ENCODE peak calls at places on chromosomes 3 and 15, in six cellular contexts. One of them, this sample, is unnamed.

GRCh38 chr15:75335313-75335704 is 554 bp upstream of the COMMD4 start:
- DNase-seq in type B pancreatic cell: no peak
- DNase-seq in IMR-90: no peak
- DNase-seq in AG09319: no peak
- DNase-seq in RWPE2: no peak
- DNase-seq in uterus: no peak
- DNase-seq in this sample: no peak

GRCh38 chr15:58066042-58066867 is 744 bp upstream of the ALDH1A2 start:
- DNase-seq in type B pancreatic cell: peak
- DNase-seq in IMR-90: peak
- DNase-seq in AG09319: peak
- DNase-seq in RWPE2: peak
- DNase-seq in uterus: peak
- DNase-seq in this sample: peak

GRCh38 chr3:154018100-154018696 is 103.0 kb upstream of the ARHGEF26 start:
- DNase-seq in type B pancreatic cell: no peak
- DNase-seq in IMR-90: peak
- DNase-seq in AG09319: no peak
- DNase-seq in RWPE2: no peak
- DNase-seq in uterus: no peak
- DNase-seq in this sample: no peak

GRCh38 chr3:83034806-83035703 is 1273.6 kb upstream of the GBE1 start:
- DNase-seq in type B pancreatic cell: peak
- DNase-seq in IMR-90: no peak
- DNase-seq in AG09319: no peak
- DNase-seq in RWPE2: no peak
- DNase-seq in uterus: no peak
- DNase-seq in this sample: peak

GRCh38 chr3:113695818-113696645 is at the start of gene USF3:
- DNase-seq in type B pancreatic cell: peak
- DNase-seq in IMR-90: peak
- DNase-seq in AG09319: peak
- DNase-seq in RWPE2: peak
- DNase-seq in uterus: peak
- DNase-seq in this sample: no peak

GRCh38 chr3:46643701-46644100 is 31.4 kb downstream of the FAM240A start:
- DNase-seq in type B pancreatic cell: no peak
- DNase-seq in IMR-90: no peak
- DNase-seq in AG09319: no peak
- DNase-seq in RWPE2: no peak
- DNase-seq in uterus: no peak
- DNase-seq in this sample: no peak

GRCh38 chr3:106748471-106748870 is 628.8 kb upstream of the CCDC54 start:
- DNase-seq in type B pancreatic cell: no peak
- DNase-seq in IMR-90: no peak
- DNase-seq in AG09319: no peak
- DNase-seq in RWPE2: no peak
- DNase-seq in uterus: no peak
- DNase-seq in this sample: no peak

GRCh38 chr3:165658027-165658426 is 179.2 kb downstream of the BCHE start:
- DNase-seq in type B pancreatic cell: no peak
- DNase-seq in IMR-90: no peak
- DNase-seq in AG09319: no peak
- DNase-seq in RWPE2: no peak
- DNase-seq in uterus: no peak
- DNase-seq in this sample: no peak

GRCh38 chr15:31036783-31037182 is 45.4 kb upstream of the MTMR10 start:
- DNase-seq in type B pancreatic cell: no peak
- DNase-seq in IMR-90: no peak
- DNase-seq in AG09319: no peak
- DNase-seq in RWPE2: no peak
- DNase-seq in uterus: no peak
- DNase-seq in this sample: no peak

GRCh38 chr3:111517801-111518200 is 24.2 kb upstream of the CD96 start:
- DNase-seq in type B pancreatic cell: no peak
- DNase-seq in IMR-90: no peak
- DNase-seq in AG09319: no peak
- DNase-seq in RWPE2: no peak
- DNase-seq in uterus: no peak
- DNase-seq in this sample: no peak

GRCh38 chr3:18723426-18723825 is 298.3 kb upstream of the SATB1 start:
- DNase-seq in type B pancreatic cell: no peak
- DNase-seq in IMR-90: no peak
- DNase-seq in AG09319: no peak
- DNase-seq in RWPE2: no peak
- DNase-seq in uterus: no peak
- DNase-seq in this sample: no peak

GRCh38 chr15:68620721-68621528 is 42.1 kb downstream of the CORO2B start:
- DNase-seq in type B pancreatic cell: no peak
- DNase-seq in IMR-90: peak
- DNase-seq in AG09319: peak
- DNase-seq in RWPE2: no peak
- DNase-seq in uterus: peak
- DNase-seq in this sample: no peak

GRCh38 chr3:38645601-38646000 is 3.9 kb downstream of the SCN5A start:
- DNase-seq in type B pancreatic cell: peak
- DNase-seq in IMR-90: no peak
- DNase-seq in AG09319: no peak
- DNase-seq in RWPE2: no peak
- DNase-seq in uterus: no peak
- DNase-seq in this sample: no peak

DNA sequence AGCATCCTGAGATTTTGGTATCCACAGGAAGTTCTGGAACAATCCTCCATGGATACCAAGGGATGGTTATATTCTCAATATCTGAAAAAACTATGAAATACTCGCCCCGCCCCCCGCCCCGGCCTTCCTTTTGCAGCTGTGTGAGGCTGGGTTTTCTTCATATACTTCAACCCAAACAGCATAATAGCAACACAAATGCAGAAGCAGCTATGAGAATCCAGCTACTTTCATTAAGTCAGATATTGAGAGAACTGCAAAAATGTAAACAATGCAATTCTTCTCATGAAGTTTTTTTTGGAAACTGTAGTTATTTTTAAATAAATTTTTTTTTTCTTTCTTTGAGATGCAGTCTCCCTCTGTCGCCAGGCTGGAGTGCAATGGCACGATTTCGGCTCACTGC is 10.9 kb upstream of the IDH2 start:
- DNase-seq in type B pancreatic cell: no peak
- DNase-seq in IMR-90: peak
- DNase-seq in AG09319: no peak
- DNase-seq in RWPE2: no peak
- DNase-seq in uterus: no peak
- DNase-seq in this sample: no peak
- TF ChIP-seq CTCF in type B pancreatic cell: no peak
- TF ChIP-seq CTCF in IMR-90: no peak
- TF ChIP-seq CTCF in AG09319: no peak
- TF ChIP-seq CTCF in RWPE2: no peak
- TF ChIP-seq CTCF in uterus: no peak
- TF ChIP-seq CTCF in this sample: no peak

DNA sequence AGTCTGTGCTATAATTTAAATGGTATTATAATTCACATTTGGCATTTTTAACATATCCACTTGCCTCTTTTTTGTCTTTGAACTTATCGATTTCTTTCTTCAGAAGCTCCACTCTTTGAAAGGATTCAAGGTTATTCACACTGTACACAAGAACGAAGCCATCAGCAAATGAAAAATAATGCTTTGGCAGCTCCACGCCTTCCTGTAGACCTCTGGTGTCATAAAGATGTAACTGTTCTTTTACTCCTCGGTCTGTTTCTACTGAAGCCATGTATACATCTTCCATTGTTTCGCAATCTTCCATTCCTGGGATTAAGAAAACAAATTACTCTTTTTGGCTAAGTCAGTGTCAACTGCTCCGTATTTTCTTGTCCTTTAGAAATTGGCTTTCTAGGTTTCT is 16.0 kb downstream of the NKIRAS1 start:
- DNase-seq in type B pancreatic cell: no peak
- DNase-seq in IMR-90: peak
- DNase-seq in AG09319: no peak
- DNase-seq in RWPE2: no peak
- DNase-seq in uterus: no peak
- DNase-seq in this sample: no peak
- TF ChIP-seq CTCF in type B pancreatic cell: peak
- TF ChIP-seq CTCF in IMR-90: peak
- TF ChIP-seq CTCF in AG09319: no peak
- TF ChIP-seq CTCF in RWPE2: no peak
- TF ChIP-seq CTCF in uterus: no peak
- TF ChIP-seq CTCF in this sample: peak

DNA sequence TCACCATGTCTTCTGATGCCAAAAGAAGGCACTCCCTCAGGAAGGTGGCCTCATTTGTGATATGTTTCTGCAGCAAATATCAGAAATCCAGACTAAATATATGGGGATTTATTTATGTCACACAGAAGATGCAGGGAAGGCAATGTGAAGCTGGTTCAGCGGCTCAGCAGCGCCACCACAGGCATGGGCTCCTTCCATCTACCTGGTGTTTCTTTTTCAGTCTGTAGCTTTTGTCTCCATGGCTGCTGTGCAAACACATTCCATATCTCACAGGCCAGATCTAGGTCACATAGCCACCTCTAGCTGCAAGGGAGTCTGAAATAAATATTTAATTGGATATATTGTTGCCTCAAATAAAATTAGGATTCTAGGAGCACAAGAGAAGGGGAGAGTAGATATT is 502.1 kb upstream of the IL12A start:
- DNase-seq in type B pancreatic cell: no peak
- DNase-seq in IMR-90: peak
- DNase-seq in AG09319: no peak
- DNase-seq in RWPE2: no peak
- DNase-seq in uterus: no peak
- DNase-seq in this sample: no peak
- TF ChIP-seq CTCF in type B pancreatic cell: no peak
- TF ChIP-seq CTCF in IMR-90: no peak
- TF ChIP-seq CTCF in AG09319: peak
- TF ChIP-seq CTCF in RWPE2: no peak
- TF ChIP-seq CTCF in uterus: no peak
- TF ChIP-seq CTCF in this sample: no peak

GRCh38 chr3:44924102-44925084 is 50.0 kb downstream of the TGM4 start:
- DNase-seq in type B pancreatic cell: no peak
- DNase-seq in IMR-90: peak
- DNase-seq in AG09319: peak
- DNase-seq in RWPE2: no peak
- DNase-seq in uterus: no peak
- DNase-seq in this sample: no peak

GRCh38 chr3:44926921-44927320 is 49.1 kb downstream of the ZDHHC3 start:
- DNase-seq in type B pancreatic cell: no peak
- DNase-seq in IMR-90: no peak
- DNase-seq in AG09319: no peak
- DNase-seq in RWPE2: no peak
- DNase-seq in uterus: no peak
- DNase-seq in this sample: no peak

GRCh38 chr3:44923634-44924033 is 49.2 kb downstream of the TGM4 start:
- DNase-seq in type B pancreatic cell: no peak
- DNase-seq in IMR-90: no peak
- DNase-seq in AG09319: no peak
- DNase-seq in RWPE2: no peak
- DNase-seq in uterus: no peak
- DNase-seq in this sample: no peak

GRCh38 chr3:44929782-44930181 is 46.2 kb downstream of the ZDHHC3 start:
- DNase-seq in type B pancreatic cell: no peak
- DNase-seq in IMR-90: no peak
- DNase-seq in AG09319: no peak
- DNase-seq in RWPE2: no peak
- DNase-seq in uterus: no peak
- DNase-seq in this sample: no peak

GRCh38 chr3:44926172-44926571 is 49.8 kb downstream of the ZDHHC3 start:
- DNase-seq in type B pancreatic cell: no peak
- DNase-seq in IMR-90: no peak
- DNase-seq in AG09319: no peak
- DNase-seq in RWPE2: no peak
- DNase-seq in uterus: no peak
- DNase-seq in this sample: no peak
- TF ChIP-seq CTCF in type B pancreatic cell: no peak
- TF ChIP-seq CTCF in IMR-90: no peak
- TF ChIP-seq CTCF in AG09319: no peak
- TF ChIP-seq CTCF in RWPE2: no peak
- TF ChIP-seq CTCF in uterus: no peak
- TF ChIP-seq CTCF in this sample: no peak

GRCh38 chr15:71239592-71240364 is 124.5 kb downstream of the THSD4 start:
- DNase-seq in type B pancreatic cell: no peak
- DNase-seq in IMR-90: peak
- DNase-seq in AG09319: no peak
- DNase-seq in RWPE2: no peak
- DNase-seq in uterus: peak
- DNase-seq in this sample: no peak
- TF ChIP-seq CTCF in type B pancreatic cell: no peak
- TF ChIP-seq CTCF in IMR-90: no peak
- TF ChIP-seq CTCF in AG09319: no peak
- TF ChIP-seq CTCF in RWPE2: no peak
- TF ChIP-seq CTCF in uterus: no peak
- TF ChIP-seq CTCF in this sample: no peak

GRCh38 chr3:37605754-37606153 is 255.9 kb upstream of the CTDSPL start:
- DNase-seq in type B pancreatic cell: no peak
- DNase-seq in IMR-90: no peak
- DNase-seq in AG09319: no peak
- DNase-seq in RWPE2: no peak
- DNase-seq in uterus: no peak
- DNase-seq in this sample: no peak

GRCh38 chr3:37601832-37602231 is 259.8 kb upstream of the CTDSPL start:
- DNase-seq in type B pancreatic cell: no peak
- DNase-seq in IMR-90: no peak
- DNase-seq in AG09319: no peak
- DNase-seq in RWPE2: no peak
- DNase-seq in uterus: no peak
- DNase-seq in this sample: no peak

GRCh38 chr3:37604336-37604833 is 257.3 kb upstream of the CTDSPL start:
- DNase-seq in type B pancreatic cell: no peak
- DNase-seq in IMR-90: no peak
- DNase-seq in AG09319: no peak
- DNase-seq in RWPE2: no peak
- DNase-seq in uterus: no peak
- DNase-seq in this sample: no peak

GRCh38 chr3:37606472-37606871 is 255.2 kb upstream of the CTDSPL start:
- DNase-seq in type B pancreatic cell: no peak
- DNase-seq in IMR-90: no peak
- DNase-seq in AG09319: no peak
- DNase-seq in RWPE2: no peak
- DNase-seq in uterus: no peak
- DNase-seq in this sample: no peak

GRCh38 chr3:37603722-37604121 is 258.0 kb upstream of the CTDSPL start:
- DNase-seq in type B pancreatic cell: no peak
- DNase-seq in IMR-90: no peak
- DNase-seq in AG09319: no peak
- DNase-seq in RWPE2: no peak
- DNase-seq in uterus: no peak
- DNase-seq in this sample: no peak
- TF ChIP-seq CTCF in type B pancreatic cell: no peak
- TF ChIP-seq CTCF in IMR-90: no peak
- TF ChIP-seq CTCF in AG09319: no peak
- TF ChIP-seq CTCF in RWPE2: no peak
- TF ChIP-seq CTCF in uterus: no peak
- TF ChIP-seq CTCF in this sample: no peak

GRCh38 chr3:71316378-71316777 is 267.1 kb downstream of the FOXP1 start:
- DNase-seq in type B pancreatic cell: no peak
- DNase-seq in IMR-90: no peak
- DNase-seq in AG09319: no peak
- DNase-seq in RWPE2: no peak
- DNase-seq in uterus: no peak
- DNase-seq in this sample: no peak
- TF ChIP-seq CTCF in type B pancreatic cell: no peak
- TF ChIP-seq CTCF in IMR-90: no peak
- TF ChIP-seq CTCF in AG09319: no peak
- TF ChIP-seq CTCF in RWPE2: no peak
- TF ChIP-seq CTCF in uterus: no peak
- TF ChIP-seq CTCF in this sample: no peak

GRCh38 chr3:150216041-150216811 is 191.9 kb upstream of the TSC22D2 start:
- DNase-seq in type B pancreatic cell: no peak
- DNase-seq in IMR-90: peak
- DNase-seq in AG09319: peak
- DNase-seq in RWPE2: no peak
- DNase-seq in uterus: no peak
- DNase-seq in this sample: no peak
- TF ChIP-seq CTCF in type B pancreatic cell: peak
- TF ChIP-seq CTCF in IMR-90: no peak
- TF ChIP-seq CTCF in AG09319: no peak
- TF ChIP-seq CTCF in RWPE2: no peak
- TF ChIP-seq CTCF in uterus: no peak
- TF ChIP-seq CTCF in this sample: peak

This sample was measured in chondrocyte.